ENCODE peak calls at places on chromosome 16, in five cellular contexts. E is midbrain, H is NCI-H2029, V is ELF-1, G is cardiac fibroblast. Y is an unnamed sample.

GRCh38 chr16:88208112-88208511 is 174.6 kb upstream of the ZNF469 start:
- DNase-seq in E (no peak), H (no peak), V (no peak), G (no peak), Y (no peak)

GRCh38 chr16:19710991-19711545 is 7.0 kb downstream of the KNOP1 start:
- DNase-seq in E (no peak), H (no peak), V (no peak), G (no peak), Y (no peak)

GRCh38 chr16:65254144-65254543 is 132.3 kb upstream of the CDH11 start:
- DNase-seq in E (no peak), H (no peak), V (no peak), G (no peak), Y (no peak)

GRCh38 chr16:25108054-25108453 is 3.5 kb upstream of the LCMT1 start:
- DNase-seq in E (no peak), H (no peak), V (peak; percentile 26), G (no peak), Y (no peak)

GRCh38 chr16:287298-287811 is 4.4 kb downstream of the PDIA2 start:
- DNase-seq in E (no peak), H (peak; percentile 45), V (no peak), G (no peak), Y (no peak)

GRCh38 chr16:674968-675883 is at the start of gene RHBDL1:
- DNase-seq in E (peak; percentile 52), H (no peak), V (peak; percentile 66), G (peak; percentile 33), Y (no peak)

GRCh38 chr16:66444049-66444481 is 17.0 kb downstream of the BEAN1 start:
- DNase-seq in E (no peak), H (no peak), V (peak; percentile 17), G (no peak), Y (no peak)

GRCh38 chr16:78211200-78211599 is 111.7 kb downstream of the WWOX start:
- DNase-seq in E (no peak), H (no peak), V (no peak), G (no peak), Y (no peak)

GRCh38 chr16:89704281-89704680 is 2.8 kb upstream of the SPATA2L start:
- DNase-seq in E (no peak), H (no peak), V (no peak), G (no peak), Y (no peak)

GRCh38 chr16:68134644-68135043 is 49.5 kb downstream of the NFATC3 start:
- DNase-seq in E (no peak), H (no peak), V (no peak), G (no peak), Y (no peak)

GRCh38 chr16:54928421-54929089 is 2.1 kb upstream of the IRX5 start:
- DNase-seq in E (peak; percentile 92), H (no peak), V (no peak), G (peak; percentile 46), Y (no peak)

GRCh38 chr16:51134876-51135275 is 16.2 kb downstream of the SALL1 start:
- DNase-seq in E (no peak), H (no peak), V (no peak), G (no peak), Y (no peak)

GRCh38 chr16:30185683-30186421 is 2.5 kb downstream of the CORO1A start:
- DNase-seq in E (peak; percentile 31), H (no peak), V (no peak), G (no peak), Y (no peak)

GRCh38 chr16:85557083-85557975 is 55.8 kb upstream of the GSE1 start:
- DNase-seq in E (no peak), H (no peak), V (no peak), G (no peak), Y (no peak)

GRCh38 chr16:81277681-81278080 is 37.1 kb upstream of the GAN start:
- DNase-seq in E (no peak), H (no peak), V (peak; percentile 54), G (no peak), Y (no peak)

GRCh38 chr16:7209598-7209997 is 123.0 kb upstream of the RBFOX1 start:
- DNase-seq in E (no peak), H (no peak), V (peak; percentile 63), G (no peak), Y (peak; percentile 19)

GRCh38 chr16:2428051-2428786 is 1.0 kb upstream of the CCNF start:
- DNase-seq in E (peak; percentile 4), H (no peak), V (peak; percentile 74), G (peak; percentile 31), Y (no peak)

GRCh38 chr16:53456625-53457024 is 22.4 kb downstream of the RBL2 start:
- DNase-seq in E (no peak), H (no peak), V (no peak), G (no peak), Y (no peak)

GRCh38 chr16:50298591-50299507 is 32.5 kb downstream of the ADCY7 start:
- DNase-seq in E (no peak), H (no peak), V (no peak), G (no peak), Y (no peak)

GRCh38 chr16:84055366-84055765 is 12.8 kb upstream of the SLC38A8 start:
- DNase-seq in E (no peak), H (no peak), V (no peak), G (no peak), Y (no peak)

GRCh38 chr16:81945665-81946064 is 65.6 kb downstream of the SDR42E1 start:
- DNase-seq in E (no peak), H (no peak), V (no peak), G (peak; percentile 56), Y (no peak)

GRCh38 chr16:9007177-9007794 is 43.6 kb upstream of the USP7 start:
- DNase-seq in E (no peak), H (no peak), V (no peak), G (peak; percentile 45), Y (no peak)

GRCh38 chr16:64933890-64934289 is 188.0 kb downstream of the CDH11 start:
- DNase-seq in E (peak; percentile 44), H (no peak), V (no peak), G (peak; percentile 28), Y (no peak)

GRCh38 chr16:401468-402348 is at the start of gene DECR2:
- DNase-seq in E (peak; percentile 93), H (peak; percentile 85), V (peak; percentile 91), G (peak; percentile 91), Y (peak; percentile 70)

GRCh38 chr16:57303021-57303909 is 18.8 kb upstream of the PLLP start:
- DNase-seq in E (no peak), H (no peak), V (no peak), G (no peak), Y (no peak)

GRCh38 chr16:3439637-3440036 is 3.7 kb downstream of the ZNF597 start:
- DNase-seq in E (no peak), H (no peak), V (no peak), G (no peak), Y (no peak)

GRCh38 chr16:49532873-49533272 is 159.3 kb downstream of the C16orf78 start:
- DNase-seq in E (no peak), H (no peak), V (no peak), G (no peak), Y (no peak)

GRCh38 chr16:47713225-47713595 is 252.1 kb downstream of the PHKB start:
- DNase-seq in E (no peak), H (no peak), V (no peak), G (peak; percentile 85), Y (no peak)

GRCh38 chr16:25875956-25876608 is 184.3 kb downstream of the HS3ST4 start:
- DNase-seq in E (peak; percentile 18), H (no peak), V (no peak), G (no peak), Y (no peak)

GRCh38 chr16:4641306-4641687 is 16.7 kb downstream of the MGRN1 start:
- DNase-seq in E (no peak), H (no peak), V (peak; percentile 17), G (no peak), Y (no peak)

Y was measured in DMS79.